ENCODE peak calls at places on chromosomes 2 and 18, in five cellular contexts. F is small intestine; D is activated CD4-positive, CD25-positive, alpha-beta regulatory T cell; S is activated CD4-positive, alpha-beta T cell treated with anti-CD3 and anti-CD28 coated beads, Interleukin-2, amount 10 ng/mL, durations not matched to agents 24 days and 14 days; W is GM13977. G is an unnamed sample.

GRCh38 chr2:138470941-138471340 is 30.6 kb upstream of the SPOPL start:
- DNase-seq in F (no peak), W (no peak), D (no peak), S (no peak), G (no peak)

GRCh38 chr2:213152065-213152794 is 818 bp upstream of the IKZF2 start:
- DNase-seq in F (peak), W (no peak), D (no peak), S (peak), G (no peak)

GRCh38 chr18:11246466-11246865 is 97.1 kb upstream of the PIEZO2 start:
- DNase-seq in D (no peak), F (no peak), S (no peak), W (no peak), G (no peak)

GRCh38 chr2:208698114-208698513 is 291.5 kb downstream of the PTH2R start:
- DNase-seq in W (no peak), D (no peak), F (no peak), S (no peak), G (no peak)

GRCh38 chr2:127145255-127145899 is 38.4 kb upstream of the BIN1 start:
- DNase-seq in W (no peak), D (no peak), F (no peak), S (no peak), G (no peak)

GRCh38 chr18:36899289-36899688 is 70.4 kb downstream of the KIAA1328 start:
- DNase-seq in S (no peak), F (peak), W (peak), D (no peak), G (no peak)

GRCh38 chr2:101152195-101153076 is 1.3 kb upstream of the TBC1D8 start:
- DNase-seq in F (peak), W (peak), S (peak), D (no peak), G (peak)

GRCh38 chr2:220227272-220227920 is 600.0 kb downstream of the SLC4A3 start:
- DNase-seq in F (no peak), D (no peak), S (no peak), W (no peak), G (no peak)

GRCh38 chr2:42801388-42801787 is 9.0 kb upstream of the HAAO start:
- DNase-seq in S (no peak), F (no peak), D (no peak), W (no peak), G (no peak)

GRCh38 chr2:240412211-240412830 is 23.1 kb upstream of the GPC1 start:
- DNase-seq in F (no peak), W (no peak), D (no peak), S (no peak), G (no peak)

GRCh38 chr2:137302957-137303356 is 537.6 kb downstream of the THSD7B start:
- DNase-seq in W (no peak), D (no peak), F (no peak), S (no peak), G (no peak)

GRCh38 chr18:74797577-74798151 is 200.0 kb downstream of the ZNF407 start:
- DNase-seq in W (no peak), D (no peak), S (no peak), F (no peak), G (no peak)

GRCh38 chr18:52670903-52671302 is 330.9 kb downstream of the DCC start:
- DNase-seq in F (peak), W (peak), D (no peak), S (no peak), G (no peak)

GRCh38 chr2:150495993-150496627 is 8.6 kb upstream of the RND3 start:
- DNase-seq in S (no peak), W (no peak), D (no peak), F (no peak), G (no peak)

GRCh38 chr2:198900141-198900540 is 557.6 kb downstream of the SATB2 start:
- DNase-seq in D (no peak), F (no peak), W (no peak), S (no peak), G (no peak)

GRCh38 chr2:8119782-8120551 is 561.9 kb upstream of the ID2 start:
- DNase-seq in F (peak), W (no peak), S (no peak), D (no peak), G (no peak)

GRCh38 chr2:133063792-133064191 is 393.8 kb upstream of the LYPD1 start:
- DNase-seq in W (no peak), D (no peak), F (no peak), S (peak), G (no peak)

GRCh38 chr2:189179607-189179979 is at the start of gene COL5A2:
- DNase-seq in F (peak), W (no peak), D (no peak), S (no peak), G (no peak)

GRCh38 chr2:133209325-133209724 is 358.9 kb downstream of the NCKAP5 start:
- DNase-seq in D (no peak), S (no peak), F (no peak), W (no peak), G (no peak)

GRCh38 chr2:25700221-25700660 is 26.9 kb upstream of the DTNB start:
- DNase-seq in F (peak), D (no peak), W (peak), S (peak), G (peak)

GRCh38 chr2:129491251-129491817 is 488.1 kb upstream of the RAB6C start:
- DNase-seq in S (no peak), F (peak), D (no peak), W (no peak), G (no peak)

GRCh38 chr2:232315049-232315922 is 63.3 kb upstream of the ALPP start:
- DNase-seq in S (peak), D (peak), F (peak), W (peak), G (peak)